ENCODE peak calls at places on chromosomes 4 and X, in eight cellular contexts. One of them, this sample, is unnamed.

GRCh38 chr4:114019276-114019971 is 40.0 kb upstream of the ARSJ start:
- DNase-seq in NCI-H524 treated with DMSO at 0.1 percent for 48 hours: no peak
- DNase-seq in HEK293T: no peak
- DNase-seq in progenitor cell of endocrine pancreas: no peak
- DNase-seq in nucleus accumbens: no peak
- DNase-seq in iPS-NIHi11: no peak
- DNase-seq in GM23248: peak; percentile 51
- DNase-seq in CD4-positive, alpha-beta T cell: no peak
- DNase-seq in this sample: no peak

GRCh38 chr4:76302856-76303438 is 3.6 kb upstream of the STBD1 start:
- DNase-seq in CD4-positive, alpha-beta T cell: no peak
- DNase-seq in GM23248: no peak
- DNase-seq in NCI-H524 treated with DMSO at 0.1 percent for 48 hours: no peak
- DNase-seq in nucleus accumbens: no peak
- DNase-seq in HEK293T: no peak
- DNase-seq in iPS-NIHi11: no peak
- DNase-seq in progenitor cell of endocrine pancreas: no peak
- DNase-seq in this sample: no peak

GRCh38 chrX:75278991-75279390 is 5.1 kb downstream of the UPRT start:
- DNase-seq in GM23248: no peak
- DNase-seq in HEK293T: no peak
- DNase-seq in iPS-NIHi11: peak; percentile 16
- DNase-seq in NCI-H524 treated with DMSO at 0.1 percent for 48 hours: no peak
- DNase-seq in progenitor cell of endocrine pancreas: no peak
- DNase-seq in CD4-positive, alpha-beta T cell: no peak
- DNase-seq in nucleus accumbens: no peak
- DNase-seq in this sample: no peak

GRCh38 chr4:1578968-1579833 is 104.9 kb downstream of the FAM53A start:
- DNase-seq in iPS-NIHi11: peak; percentile 81
- DNase-seq in NCI-H524 treated with DMSO at 0.1 percent for 48 hours: no peak
- DNase-seq in GM23248: peak; percentile 96
- DNase-seq in progenitor cell of endocrine pancreas: peak; percentile 47
- DNase-seq in HEK293T: peak; percentile 73
- DNase-seq in nucleus accumbens: no peak
- DNase-seq in CD4-positive, alpha-beta T cell: peak; percentile 70
- DNase-seq in this sample: no peak

GRCh38 chrX:8304668-8305067 is 133.6 kb upstream of the VCX2 start:
- DNase-seq in GM23248: no peak
- DNase-seq in iPS-NIHi11: no peak
- DNase-seq in HEK293T: no peak
- DNase-seq in progenitor cell of endocrine pancreas: no peak
- DNase-seq in NCI-H524 treated with DMSO at 0.1 percent for 48 hours: no peak
- DNase-seq in nucleus accumbens: no peak
- DNase-seq in CD4-positive, alpha-beta T cell: no peak
- DNase-seq in this sample: no peak

GRCh38 chrX:71941771-71942170 is 31.1 kb downstream of the NHSL2 start:
- DNase-seq in GM23248: peak; percentile 85
- DNase-seq in NCI-H524 treated with DMSO at 0.1 percent for 48 hours: no peak
- DNase-seq in HEK293T: no peak
- DNase-seq in nucleus accumbens: no peak
- DNase-seq in iPS-NIHi11: peak; percentile 17
- DNase-seq in progenitor cell of endocrine pancreas: no peak
- DNase-seq in CD4-positive, alpha-beta T cell: no peak
- DNase-seq in this sample: no peak

GRCh38 chr4:138573246-138573645 is 331.1 kb upstream of the SLC7A11 start:
- DNase-seq in iPS-NIHi11: no peak
- DNase-seq in CD4-positive, alpha-beta T cell: no peak
- DNase-seq in nucleus accumbens: no peak
- DNase-seq in progenitor cell of endocrine pancreas: no peak
- DNase-seq in GM23248: peak; percentile 46
- DNase-seq in HEK293T: no peak
- DNase-seq in NCI-H524 treated with DMSO at 0.1 percent for 48 hours: no peak
- DNase-seq in this sample: no peak

GRCh38 chr4:25163216-25163615 is 3.0 kb upstream of the SEPSECS start:
- DNase-seq in CD4-positive, alpha-beta T cell: no peak
- DNase-seq in progenitor cell of endocrine pancreas: no peak
- DNase-seq in NCI-H524 treated with DMSO at 0.1 percent for 48 hours: no peak
- DNase-seq in iPS-NIHi11: no peak
- DNase-seq in nucleus accumbens: no peak
- DNase-seq in HEK293T: no peak
- DNase-seq in GM23248: no peak
- DNase-seq in this sample: no peak

GRCh38 chrX:46326161-46326560 is 219.1 kb downstream of the ZNF674 start:
- DNase-seq in iPS-NIHi11: no peak
- DNase-seq in CD4-positive, alpha-beta T cell: no peak
- DNase-seq in HEK293T: no peak
- DNase-seq in progenitor cell of endocrine pancreas: no peak
- DNase-seq in nucleus accumbens: no peak
- DNase-seq in GM23248: peak; percentile 46
- DNase-seq in NCI-H524 treated with DMSO at 0.1 percent for 48 hours: no peak
- DNase-seq in this sample: no peak

GRCh38 chrX:14528629-14529287 is 578 bp upstream of the GLRA2 start:
- DNase-seq in GM23248: peak; percentile 53
- DNase-seq in progenitor cell of endocrine pancreas: peak; percentile 54
- DNase-seq in iPS-NIHi11: peak; percentile 30
- DNase-seq in HEK293T: peak; percentile 46
- DNase-seq in NCI-H524 treated with DMSO at 0.1 percent for 48 hours: peak; percentile 28
- DNase-seq in CD4-positive, alpha-beta T cell: peak; percentile 15
- DNase-seq in nucleus accumbens: peak; percentile 14
- DNase-seq in this sample: peak; percentile 12

GRCh38 chrX:154727418-154728323 is 23.2 kb downstream of the GAB3 start:
- DNase-seq in CD4-positive, alpha-beta T cell: no peak
- DNase-seq in nucleus accumbens: no peak
- DNase-seq in GM23248: peak; percentile 70
- DNase-seq in iPS-NIHi11: peak; percentile 10
- DNase-seq in NCI-H524 treated with DMSO at 0.1 percent for 48 hours: no peak
- DNase-seq in HEK293T: no peak
- DNase-seq in progenitor cell of endocrine pancreas: no peak
- DNase-seq in this sample: no peak

GRCh38 chr4:83535520-83535944 is 376 bp upstream of the GPAT3 start:
- DNase-seq in iPS-NIHi11: peak; percentile 46
- DNase-seq in HEK293T: peak; percentile 36
- DNase-seq in GM23248: peak; percentile 76
- DNase-seq in nucleus accumbens: peak; percentile 20
- DNase-seq in progenitor cell of endocrine pancreas: no peak
- DNase-seq in CD4-positive, alpha-beta T cell: peak; percentile 36
- DNase-seq in NCI-H524 treated with DMSO at 0.1 percent for 48 hours: no peak
- DNase-seq in this sample: peak; percentile 34

GRCh38 chr4:79959652-79960051 is 113.4 kb downstream of the ANTXR2 start:
- DNase-seq in HEK293T: no peak
- DNase-seq in GM23248: no peak
- DNase-seq in NCI-H524 treated with DMSO at 0.1 percent for 48 hours: no peak
- DNase-seq in CD4-positive, alpha-beta T cell: no peak
- DNase-seq in iPS-NIHi11: no peak
- DNase-seq in nucleus accumbens: no peak
- DNase-seq in progenitor cell of endocrine pancreas: no peak
- DNase-seq in this sample: no peak

GRCh38 chr4:189124791-189125190 is 815.9 kb upstream of the FRG1 start:
- DNase-seq in HEK293T: no peak
- DNase-seq in GM23248: no peak
- DNase-seq in NCI-H524 treated with DMSO at 0.1 percent for 48 hours: no peak
- DNase-seq in iPS-NIHi11: no peak
- DNase-seq in CD4-positive, alpha-beta T cell: no peak
- DNase-seq in progenitor cell of endocrine pancreas: no peak
- DNase-seq in nucleus accumbens: no peak
- DNase-seq in this sample: no peak

GRCh38 chr4:26839534-26839951 is 21.1 kb upstream of the STIM2 start:
- DNase-seq in progenitor cell of endocrine pancreas: no peak
- DNase-seq in HEK293T: no peak
- DNase-seq in iPS-NIHi11: peak; percentile 31
- DNase-seq in nucleus accumbens: no peak
- DNase-seq in CD4-positive, alpha-beta T cell: no peak
- DNase-seq in GM23248: peak; percentile 35
- DNase-seq in NCI-H524 treated with DMSO at 0.1 percent for 48 hours: peak; percentile 54
- DNase-seq in this sample: no peak

GRCh38 chrX:48090123-48090522 is 18.7 kb upstream of the ZNF630 start:
- DNase-seq in NCI-H524 treated with DMSO at 0.1 percent for 48 hours: no peak
- DNase-seq in GM23248: no peak
- DNase-seq in iPS-NIHi11: no peak
- DNase-seq in nucleus accumbens: no peak
- DNase-seq in progenitor cell of endocrine pancreas: no peak
- DNase-seq in HEK293T: no peak
- DNase-seq in CD4-positive, alpha-beta T cell: no peak
- DNase-seq in this sample: no peak

GRCh38 chr4:72568959-72569718 is at the start of gene ADAMTS3:
- DNase-seq in HEK293T: peak; percentile 80
- DNase-seq in progenitor cell of endocrine pancreas: peak; percentile 53
- DNase-seq in GM23248: peak; percentile 67
- DNase-seq in nucleus accumbens: no peak
- DNase-seq in NCI-H524 treated with DMSO at 0.1 percent for 48 hours: peak; percentile 21
- DNase-seq in CD4-positive, alpha-beta T cell: no peak
- DNase-seq in iPS-NIHi11: peak; percentile 88
- DNase-seq in this sample: no peak

GRCh38 chrX:16167181-16167580 is at the start of gene MAGEB17:
- DNase-seq in NCI-H524 treated with DMSO at 0.1 percent for 48 hours: no peak
- DNase-seq in HEK293T: no peak
- DNase-seq in nucleus accumbens: no peak
- DNase-seq in GM23248: no peak
- DNase-seq in iPS-NIHi11: no peak
- DNase-seq in progenitor cell of endocrine pancreas: no peak
- DNase-seq in CD4-positive, alpha-beta T cell: no peak
- DNase-seq in this sample: no peak

GRCh38 chr4:170581322-170581721 is 491.6 kb upstream of the AADAT start:
- DNase-seq in iPS-NIHi11: no peak
- DNase-seq in HEK293T: no peak
- DNase-seq in progenitor cell of endocrine pancreas: no peak
- DNase-seq in NCI-H524 treated with DMSO at 0.1 percent for 48 hours: no peak
- DNase-seq in GM23248: no peak
- DNase-seq in nucleus accumbens: no peak
- DNase-seq in CD4-positive, alpha-beta T cell: no peak
- DNase-seq in this sample: no peak

GRCh38 chr4:109912706-109913621 is at the start of gene EGF:
- DNase-seq in GM23248: peak; percentile 62
- DNase-seq in progenitor cell of endocrine pancreas: no peak
- DNase-seq in nucleus accumbens: no peak
- DNase-seq in CD4-positive, alpha-beta T cell: no peak
- DNase-seq in HEK293T: no peak
- DNase-seq in iPS-NIHi11: peak; percentile 35
- DNase-seq in NCI-H524 treated with DMSO at 0.1 percent for 48 hours: no peak
- DNase-seq in this sample: no peak

GRCh38 chr4:118758293-118758692 is 73.1 kb downstream of the METTL14 start:
- DNase-seq in progenitor cell of endocrine pancreas: no peak
- DNase-seq in iPS-NIHi11: no peak
- DNase-seq in HEK293T: no peak
- DNase-seq in nucleus accumbens: no peak
- DNase-seq in GM23248: no peak
- DNase-seq in NCI-H524 treated with DMSO at 0.1 percent for 48 hours: no peak
- DNase-seq in CD4-positive, alpha-beta T cell: no peak
- DNase-seq in this sample: no peak

GRCh38 chr4:85953651-85954018 is 406.2 kb downstream of the MAPK10 start:
- DNase-seq in HEK293T: no peak
- DNase-seq in progenitor cell of endocrine pancreas: no peak
- DNase-seq in iPS-NIHi11: peak; percentile 13
- DNase-seq in nucleus accumbens: no peak
- DNase-seq in CD4-positive, alpha-beta T cell: no peak
- DNase-seq in NCI-H524 treated with DMSO at 0.1 percent for 48 hours: no peak
- DNase-seq in GM23248: peak; percentile 88
- DNase-seq in this sample: no peak

GRCh38 chr4:21885241-21885640 is 63.3 kb downstream of the KCNIP4 start:
- DNase-seq in HEK293T: no peak
- DNase-seq in progenitor cell of endocrine pancreas: no peak
- DNase-seq in NCI-H524 treated with DMSO at 0.1 percent for 48 hours: no peak
- DNase-seq in GM23248: peak; percentile 80
- DNase-seq in iPS-NIHi11: no peak
- DNase-seq in CD4-positive, alpha-beta T cell: no peak
- DNase-seq in nucleus accumbens: no peak
- DNase-seq in this sample: no peak

GRCh38 chr4:153507679-153508073 is 41.5 kb downstream of the TMEM131L start:
- DNase-seq in progenitor cell of endocrine pancreas: no peak
- DNase-seq in GM23248: no peak
- DNase-seq in CD4-positive, alpha-beta T cell: no peak
- DNase-seq in iPS-NIHi11: no peak
- DNase-seq in nucleus accumbens: no peak
- DNase-seq in HEK293T: no peak
- DNase-seq in NCI-H524 treated with DMSO at 0.1 percent for 48 hours: no peak
- DNase-seq in this sample: no peak

GRCh38 chrX:48064261-48064660 is 7.2 kb downstream of the ZNF630 start:
- DNase-seq in nucleus accumbens: no peak
- DNase-seq in iPS-NIHi11: no peak
- DNase-seq in progenitor cell of endocrine pancreas: no peak
- DNase-seq in NCI-H524 treated with DMSO at 0.1 percent for 48 hours: no peak
- DNase-seq in CD4-positive, alpha-beta T cell: no peak
- DNase-seq in HEK293T: no peak
- DNase-seq in GM23248: no peak
- DNase-seq in this sample: no peak

GRCh38 chrX:10794203-10794630 is 173.8 kb upstream of the MID1 start:
- DNase-seq in iPS-NIHi11: no peak
- DNase-seq in HEK293T: peak; percentile 12
- DNase-seq in CD4-positive, alpha-beta T cell: no peak
- DNase-seq in NCI-H524 treated with DMSO at 0.1 percent for 48 hours: no peak
- DNase-seq in progenitor cell of endocrine pancreas: no peak
- DNase-seq in nucleus accumbens: no peak
- DNase-seq in GM23248: peak; percentile 2
- DNase-seq in this sample: no peak

GRCh38 chrX:49701948-49702347 is 6.2 kb upstream of the PAGE1 start:
- DNase-seq in progenitor cell of endocrine pancreas: no peak
- DNase-seq in HEK293T: no peak
- DNase-seq in CD4-positive, alpha-beta T cell: no peak
- DNase-seq in nucleus accumbens: no peak
- DNase-seq in GM23248: no peak
- DNase-seq in iPS-NIHi11: no peak
- DNase-seq in NCI-H524 treated with DMSO at 0.1 percent for 48 hours: no peak
- DNase-seq in this sample: no peak

GRCh38 chr4:139208404-139208945 is 31.5 kb upstream of the ELF2 start:
- DNase-seq in iPS-NIHi11: no peak
- DNase-seq in GM23248: peak; percentile 93
- DNase-seq in NCI-H524 treated with DMSO at 0.1 percent for 48 hours: no peak
- DNase-seq in progenitor cell of endocrine pancreas: no peak
- DNase-seq in CD4-positive, alpha-beta T cell: no peak
- DNase-seq in nucleus accumbens: no peak
- DNase-seq in HEK293T: no peak
- DNase-seq in this sample: no peak

GRCh38 chrX:101552714-101553113 is 2.4 kb downstream of the ARMCX1 start:
- DNase-seq in iPS-NIHi11: no peak
- DNase-seq in CD4-positive, alpha-beta T cell: no peak
- DNase-seq in GM23248: no peak
- DNase-seq in HEK293T: no peak
- DNase-seq in progenitor cell of endocrine pancreas: no peak
- DNase-seq in nucleus accumbens: no peak
- DNase-seq in NCI-H524 treated with DMSO at 0.1 percent for 48 hours: no peak
- DNase-seq in this sample: no peak

GRCh38 chr4:7392438-7393374 is 42.0 kb downstream of the PSAPL1 start:
- DNase-seq in nucleus accumbens: no peak
- DNase-seq in HEK293T: no peak
- DNase-seq in NCI-H524 treated with DMSO at 0.1 percent for 48 hours: no peak
- DNase-seq in GM23248: peak; percentile 26
- DNase-seq in iPS-NIHi11: peak; percentile 40
- DNase-seq in CD4-positive, alpha-beta T cell: no peak
- DNase-seq in progenitor cell of endocrine pancreas: no peak
- DNase-seq in this sample: no peak

GRCh38 chr4:90078440-90078839 is 48.8 kb upstream of the CCSER1 start:
- DNase-seq in CD4-positive, alpha-beta T cell: no peak
- DNase-seq in GM23248: no peak
- DNase-seq in nucleus accumbens: no peak
- DNase-seq in progenitor cell of endocrine pancreas: no peak
- DNase-seq in iPS-NIHi11: no peak
- DNase-seq in NCI-H524 treated with DMSO at 0.1 percent for 48 hours: no peak
- DNase-seq in HEK293T: no peak
- DNase-seq in this sample: no peak

GRCh38 chr4:144575181-144575580 is 70.8 kb upstream of the HHIP start:
- DNase-seq in GM23248: peak; percentile 30
- DNase-seq in NCI-H524 treated with DMSO at 0.1 percent for 48 hours: peak; percentile 70
- DNase-seq in HEK293T: peak; percentile 15
- DNase-seq in CD4-positive, alpha-beta T cell: no peak
- DNase-seq in nucleus accumbens: peak; percentile 20
- DNase-seq in iPS-NIHi11: no peak
- DNase-seq in progenitor cell of endocrine pancreas: no peak
- DNase-seq in this sample: peak; percentile 64

GRCh38 chrX:27679281-27679680 is 89.1 kb downstream of the DCAF8L2 start:
- DNase-seq in CD4-positive, alpha-beta T cell: no peak
- DNase-seq in iPS-NIHi11: no peak
- DNase-seq in progenitor cell of endocrine pancreas: no peak
- DNase-seq in HEK293T: no peak
- DNase-seq in nucleus accumbens: no peak
- DNase-seq in NCI-H524 treated with DMSO at 0.1 percent for 48 hours: peak; percentile 80
- DNase-seq in GM23248: no peak
- DNase-seq in this sample: no peak